ENCODE peak calls at places on chromosomes 16 and 17, in four cellular contexts. E, O, K and Y are unnamed samples.
A peak's percentile ranks its signal among the peaks of the same experiment; 100 is the strongest.

GRCh38 chr16:2827831-2828520 is 2.1 kb upstream of the ZG16B start:
- DNase-seq in E (no peak), O (peak; percentile 46), K (no peak), Y (no peak)

GRCh38 chr17:73566905-73567782 is 77.1 kb downstream of the SDK2 start:
- DNase-seq in E (no peak), O (no peak), K (no peak), Y (no peak)

GRCh38 chr17:56297142-56297541 is 143.9 kb downstream of the ANKFN1 start:
- DNase-seq in E (no peak), O (no peak), K (no peak), Y (no peak)

GRCh38 chr16:27639588-27640276 is 89.8 kb downstream of the KATNIP start:
- DNase-seq in E (peak; percentile 2), O (peak; percentile 79), K (peak; percentile 58), Y (peak; percentile 53)

GRCh38 chr16:87384162-87384999 is 805 bp upstream of the FBXO31 start:
- DNase-seq in E (no peak), O (peak; percentile 39), K (peak; percentile 57), Y (peak; percentile 76)

GRCh38 chr17:76445697-76446448 is 7.1 kb downstream of the UBE2O start:
- DNase-seq in E (no peak), O (no peak), K (no peak), Y (no peak)

GRCh38 chr16:2710711-2711231 is 9.3 kb downstream of the PRSS27 start:
- DNase-seq in E (no peak), O (no peak), K (no peak), Y (no peak)

GRCh38 chr16:48542020-48542473 is 67.9 kb downstream of the N4BP1 start:
- DNase-seq in E (no peak), O (no peak), K (no peak), Y (peak; percentile 56)

GRCh38 chr16:26019885-26020284 is 328.1 kb downstream of the HS3ST4 start:
- DNase-seq in E (no peak), O (no peak), K (no peak), Y (no peak)

GRCh38 chr17:72454342-72454741 is 333.5 kb downstream of the SOX9 start:
- DNase-seq in E (no peak), O (no peak), K (no peak), Y (no peak)

GRCh38 chr16:2473999-2474876 is 689 bp upstream of the TBC1D24 start:
- DNase-seq in E (no peak), O (peak; percentile 60), K (no peak), Y (peak; percentile 56)

GRCh38 chr17:9024497-9024896 is 3.2 kb downstream of the NTN1 start:
- DNase-seq in E (no peak), O (no peak), K (no peak), Y (no peak)

GRCh38 chr17:67425571-67426160 is 48.6 kb downstream of the PITPNC1 start:
- DNase-seq in E (no peak), O (no peak), K (no peak), Y (no peak)

GRCh38 chr17:3528604-3529511 is 28.8 kb downstream of the TRPV3 start:
- DNase-seq in E (no peak), O (no peak), K (no peak), Y (no peak)

GRCh38 chr16:4976079-4976478 is 17.9 kb downstream of the SEC14L5 start:
- DNase-seq in E (peak; percentile 57), O (no peak), K (no peak), Y (no peak)

GRCh38 chr17:79563237-79564013 is 47.4 kb downstream of the RBFOX3 start:
- DNase-seq in E (no peak), O (no peak), K (no peak), Y (peak; percentile 92)

GRCh38 chr17:80807882-80808281 is 183.8 kb upstream of the CHMP6 start:
- DNase-seq in E (no peak), O (no peak), K (no peak), Y (no peak)

GRCh38 chr16:86577314-86577971 is 906 bp upstream of the FOXL1 start:
- DNase-seq in E (no peak), O (no peak), K (no peak), Y (no peak)

GRCh38 chr17:40727447-40728231 is 24.1 kb upstream of the KRT24 start:
- DNase-seq in E (peak; percentile 41), O (no peak), K (no peak), Y (no peak)

GRCh38 chr16:30113031-30113710 is at the start of gene GDPD3:
- DNase-seq in E (no peak), O (peak; percentile 78), K (peak; percentile 39), Y (no peak)

GRCh38 chr16:30720694-30721093 is 21.7 kb downstream of the SRCAP start:
- DNase-seq in E (no peak), O (no peak), K (no peak), Y (no peak)

GRCh38 chr16:89815639-89816348 is 653 bp downstream of the FANCA start:
- DNase-seq in E (no peak), O (no peak), K (no peak), Y (peak; percentile 38)

GRCh38 chr16:89620406-89620841 is 7.0 kb downstream of the DPEP1 start:
- DNase-seq in E (no peak), O (no peak), K (no peak), Y (no peak)

GRCh38 chr17:57104461-57105175 is 19.6 kb downstream of the AKAP1 start:
- DNase-seq in E (no peak), O (no peak), K (no peak), Y (no peak)

GRCh38 chr16:58348986-58349385 is 43.3 kb upstream of the GINS3 start:
- DNase-seq in E (no peak), O (no peak), K (no peak), Y (no peak)

GRCh38 chr16:68395806-68396205 is 52.5 kb downstream of the SMPD3 start:
- DNase-seq in E (no peak), O (no peak), K (no peak), Y (no peak)

GRCh38 chr16:74449470-74449869 is 28.2 kb upstream of the CLEC18B start:
- DNase-seq in E (no peak), O (no peak), K (no peak), Y (peak; percentile 42)

GRCh38 chr16:12132290-12132689 is 155.8 kb downstream of the SNX29 start:
- DNase-seq in E (no peak), O (no peak), K (no peak), Y (no peak)

GRCh38 chr17:80361495-80362220 is 53.3 kb upstream of the ENDOV start:
- DNase-seq in E (no peak), O (peak; percentile 58), K (no peak), Y (peak; percentile 52)

GRCh38 chr17:57092171-57092570 is 7.1 kb downstream of the AKAP1 start:
- DNase-seq in E (no peak), O (no peak), K (no peak), Y (no peak)

GRCh38 chr17:76935331-76935730 is 67.1 kb downstream of the MGAT5B start:
- DNase-seq in E (no peak), O (no peak), K (no peak), Y (no peak)

GRCh38 chr17:45197555-45198334 is 23.9 kb upstream of the FMNL1 start:
- DNase-seq in E (peak; percentile 54), O (peak; percentile 96), K (peak; percentile 92), Y (peak; percentile 80)

GRCh38 chr16:84843149-84844048 is 23.6 kb downstream of the CRISPLD2 start:
- DNase-seq in E (no peak), O (no peak), K (no peak), Y (no peak)

GRCh38 chr17:15048381-15048780 is 216.7 kb downstream of the PMP22 start:
- DNase-seq in E (no peak), O (no peak), K (no peak), Y (no peak)

GRCh38 chr16:56278196-56278855 is 87.0 kb downstream of the GNAO1 start:
- DNase-seq in E (no peak), O (peak; percentile 46), K (no peak), Y (no peak)

GRCh38 chr16:56279914-56280313 is 88.6 kb downstream of the GNAO1 start:
- DNase-seq in E (no peak), O (no peak), K (no peak), Y (no peak)

GRCh38 chr16:56279132-56279531 is 87.8 kb downstream of the GNAO1 start:
- DNase-seq in E (no peak), O (no peak), K (no peak), Y (no peak)

GRCh38 chr16:56282455-56282854 is 91.2 kb downstream of the GNAO1 start:
- DNase-seq in E (no peak), O (no peak), K (no peak), Y (no peak)

DNA sequence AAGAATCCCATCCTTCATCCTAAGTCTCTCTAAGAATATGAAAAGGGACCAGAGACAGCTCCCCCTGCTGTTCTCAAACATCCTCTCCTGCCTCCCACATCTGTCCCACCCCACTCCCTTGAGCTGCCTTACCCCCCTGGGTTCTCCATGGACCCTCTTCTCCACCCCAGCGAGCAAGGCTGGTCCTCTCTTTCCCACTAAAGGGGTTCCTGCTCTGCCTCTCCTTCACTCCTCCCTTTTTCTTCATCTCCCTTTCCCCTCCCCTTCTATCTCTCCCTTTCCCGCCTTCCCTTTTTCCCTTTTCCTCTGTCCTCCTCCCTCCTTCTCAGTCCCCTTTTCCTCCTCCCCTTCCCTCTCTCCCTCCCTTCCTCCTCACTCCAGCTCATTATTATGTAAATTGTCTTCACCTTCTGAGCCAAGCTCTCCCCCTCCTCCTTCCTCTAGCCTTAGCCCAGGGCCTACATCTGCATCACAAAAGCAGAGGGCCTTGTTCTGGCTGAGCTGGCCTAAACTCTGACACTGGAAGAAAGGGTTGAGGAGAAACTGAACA is 90.0 kb downstream of the GNAO1 start:
- DNase-seq in E (no peak), O (peak; percentile 75), K (peak; percentile 24), Y (peak; percentile 36)
- TF ChIP-seq BHLHE40 in E (no peak), O (no peak), K (no peak), Y (no peak)

DNA sequence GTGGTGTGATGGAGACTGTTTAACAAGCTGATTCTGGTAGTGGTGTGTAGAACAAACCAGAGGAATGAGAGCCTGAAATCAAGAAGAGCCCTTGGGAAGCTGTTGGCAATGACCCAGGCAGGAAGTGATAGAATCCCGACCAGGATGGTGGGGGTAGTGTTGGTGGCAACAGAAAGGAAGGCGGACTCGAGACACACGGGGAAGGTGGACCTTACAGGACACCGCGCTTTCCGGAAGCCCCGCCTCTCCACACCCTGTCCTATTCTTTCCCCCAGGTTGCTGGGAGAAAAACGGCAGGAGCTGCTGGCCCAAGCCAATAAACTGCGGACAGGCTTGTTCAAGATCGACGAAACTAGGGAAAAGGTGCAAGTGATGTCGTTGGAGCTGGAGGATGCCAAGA is 30.0 kb upstream of the KDM6B start:
- DNase-seq in E (no peak), O (no peak), K (no peak), Y (no peak)
- TF ChIP-seq MAX in E (no peak), O (no peak), K (no peak), Y (no peak)

GRCh38 chr17:39461911-39462641 is 790 bp downstream of the CDK12 start:
- DNase-seq in E (peak; percentile 32), O (peak; percentile 81), K (peak; percentile 36), Y (no peak)
- TF ChIP-seq BHLHE40 in E (no peak), O (no peak), K (no peak), Y (no peak)

DNA sequence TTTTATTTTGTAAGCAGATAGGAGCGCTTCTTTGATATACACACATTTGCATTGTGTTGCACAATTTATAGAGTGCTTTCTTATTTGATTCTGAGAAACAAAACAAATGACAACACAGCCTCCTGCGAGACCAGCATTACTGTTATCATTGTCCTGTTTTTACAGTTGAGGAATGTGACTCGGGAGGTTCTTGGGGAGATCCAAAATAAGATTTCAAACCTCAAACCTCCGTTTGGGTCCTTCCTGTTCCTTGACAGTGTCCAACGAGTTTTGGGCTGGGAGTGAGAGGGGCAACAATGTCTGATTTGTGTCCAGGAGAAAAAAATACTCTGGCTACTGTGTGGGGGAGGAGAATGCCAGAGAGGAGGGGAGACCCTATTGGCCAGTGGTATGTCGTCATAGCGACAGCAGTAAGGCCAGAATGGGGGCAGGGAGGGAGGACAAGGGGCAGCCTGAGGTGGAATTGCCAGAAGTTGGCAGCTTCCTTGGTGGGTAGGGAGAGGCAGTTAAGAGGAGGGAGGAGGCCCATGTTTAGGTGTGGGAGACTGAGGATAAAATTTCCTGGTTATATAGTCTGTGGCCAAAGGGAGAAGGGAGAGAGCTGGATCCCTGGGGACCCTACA is 45.5 kb downstream of the TMEM132E start:
- DNase-seq in E (no peak), O (no peak), K (no peak), Y (no peak)
- TF ChIP-seq MAX in E (no peak), O (no peak), K (no peak), Y (no peak)